ENCODE peak calls at places on chromosomes 6 and 20, in four cellular contexts. J is left ventricle myocardium inferior, A is hepatocyte, P is cardiac muscle cell. B is an unnamed sample.

GRCh38 chr6:63351995-63352586 is 32.3 kb upstream of the LGSN start:
- DNase-seq in J (no peak), A (peak), P (peak), B (no peak)

GRCh38 chr6:154672086-154672485 is 61.1 kb upstream of the SCAF8 start:
- DNase-seq in P (no peak), A (no peak), J (no peak), B (no peak)

GRCh38 chr6:9315966-9316650 is 880.8 kb upstream of the SLC35B3 start:
- DNase-seq in J (no peak), P (no peak), A (no peak), B (no peak)

GRCh38 chr6:149855040-149855654 is 9.0 kb downstream of the LRP11 start:
- DNase-seq in P (peak), J (no peak), A (peak), B (no peak)

GRCh38 chr6:166498228-166498627 is 88.2 kb downstream of the RAMACL start:
- DNase-seq in P (no peak), J (no peak), A (no peak), B (no peak)

GRCh38 chr6:34182751-34183531 is 37.1 kb upstream of the GRM4 start:
- DNase-seq in P (no peak), A (no peak), J (no peak), B (no peak)

GRCh38 chr6:95576621-95577316 is 566 bp upstream of the MANEA start:
- DNase-seq in A (no peak), J (no peak), P (peak), B (no peak)

GRCh38 chr6:33568826-33569570 is 11.1 kb downstream of the BAK1 start:
- DNase-seq in P (no peak), J (no peak), A (no peak), B (no peak)

GRCh38 chr20:51542033-51542893 is at the start of gene NFATC2:
- DNase-seq in J (peak), P (no peak), A (peak), B (no peak)

GRCh38 chr6:14772188-14772587 is 473.7 kb upstream of the JARID2 start:
- DNase-seq in A (no peak), J (no peak), P (no peak), B (no peak)

GRCh38 chr6:108940741-108941140 is 92.5 kb downstream of the ARMC2 start:
- DNase-seq in P (no peak), J (no peak), A (no peak), B (no peak)

GRCh38 chr20:63620991-63621390 is 5.9 kb downstream of the GMEB2 start:
- DNase-seq in J (no peak), P (no peak), A (no peak), B (no peak)
- TF ChIP-seq CTCF in J (no peak), P (no peak), A (no peak), B (no peak)

DNA sequence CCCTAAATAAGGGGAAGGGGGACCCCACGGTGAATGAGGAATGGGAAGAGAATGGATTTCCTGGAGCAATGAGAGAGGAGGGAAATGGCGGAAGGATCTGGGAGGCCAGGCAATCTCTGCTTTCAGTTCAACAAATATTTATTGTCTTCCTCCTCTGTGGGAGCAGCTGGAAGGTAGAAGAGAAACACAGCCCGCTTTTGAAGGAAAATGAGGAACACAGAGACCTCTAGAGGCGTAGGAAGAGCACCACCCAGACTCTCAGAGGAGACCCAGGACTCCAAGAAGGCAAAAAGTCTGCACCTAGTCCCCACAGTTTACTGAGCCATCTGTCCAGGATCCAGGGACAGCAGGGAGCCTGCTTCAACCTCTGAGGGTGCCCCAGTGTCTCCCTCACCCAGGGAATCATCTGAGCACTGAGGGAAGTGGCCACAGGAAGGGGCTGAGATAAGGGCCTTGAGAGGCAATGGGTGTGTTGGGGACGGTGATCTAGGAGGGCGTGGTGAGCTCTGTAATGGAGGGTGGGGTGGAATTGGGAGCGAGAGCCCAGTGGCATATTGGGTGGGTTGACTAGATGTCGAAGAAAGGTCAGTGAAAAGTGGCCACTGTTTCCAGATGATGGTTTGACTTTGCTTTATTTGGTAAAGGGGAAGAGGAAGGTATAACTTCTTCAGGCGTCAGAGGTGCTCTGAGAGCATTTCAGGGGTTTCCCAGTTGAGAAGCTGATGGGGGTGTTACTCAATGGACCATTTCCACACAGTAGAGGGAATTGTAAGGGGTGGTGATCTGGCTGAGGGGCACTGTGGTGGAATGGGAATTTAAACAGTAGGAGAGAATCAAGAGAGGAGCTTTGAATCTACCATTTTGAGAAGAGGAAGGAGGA is 610 bp downstream of the PSORS1C1 start:
- DNase-seq in P (peak), J (no peak), A (peak), B (no peak)
- TF ChIP-seq CTCF in P (peak), J (peak), A (no peak), B (no peak)

GRCh38 chr6:28809947-28810654 is 113.7 kb downstream of the TRIM27 start:
- DNase-seq in P (peak), A (no peak), J (no peak), B (no peak)
- TF ChIP-seq CTCF in P (peak), A (peak), J (no peak), B (no peak)

GRCh38 chr20:53828673-53829085 is 235.0 kb upstream of the ZNF217 start:
- DNase-seq in J (no peak), P (peak), A (peak), B (no peak)
- TF ChIP-seq CTCF in J (no peak), P (no peak), A (peak), B (no peak)

GRCh38 chr6:1643111-1643510 is 33.4 kb downstream of the FOXC1 start:
- DNase-seq in P (no peak), A (no peak), J (no peak), B (no peak)

GRCh38 chr6:1639430-1639829 is 29.7 kb downstream of the FOXC1 start:
- DNase-seq in J (no peak), P (no peak), A (no peak), B (no peak)

GRCh38 chr6:1640476-1640875 is 30.8 kb downstream of the FOXC1 start:
- DNase-seq in P (no peak), J (no peak), A (no peak), B (no peak)

GRCh38 chr6:1643830-1644445 is 34.2 kb downstream of the FOXC1 start:
- DNase-seq in J (no peak), P (no peak), A (no peak), B (no peak)

GRCh38 chr6:1641391-1641790 is 31.7 kb downstream of the FOXC1 start:
- DNase-seq in J (no peak), P (no peak), A (peak), B (no peak)
- TF ChIP-seq CTCF in J (no peak), P (no peak), A (no peak), B (no peak)

B was measured in omental fat pad.